ENCODE peak calls at places on chromosomes 1 and 21, in six cellular contexts. E is naive thymus-derived CD4-positive, alpha-beta T cell; V is stomach; N is GM23248; T is BJ; C is ovary. G is an unnamed sample.

GRCh38 chr1:174872615-174873058 is 127.1 kb upstream of the CACYBP start:
- DNase-seq in T (no peak), V (no peak), C (no peak), E (no peak), N (peak), G (no peak)

GRCh38 chr1:58971629-58972140 is 187.8 kb upstream of the JUN start:
- DNase-seq in C (no peak), E (no peak), N (peak), T (no peak), V (peak), G (peak)

GRCh38 chr1:92329356-92330129 is 30.7 kb downstream of the RPAP2 start:
- DNase-seq in V (no peak), C (no peak), E (no peak), N (peak), T (peak), G (no peak)

GRCh38 chr1:29057700-29058099 is 66.0 kb downstream of the TMEM200B start:
- DNase-seq in N (no peak), E (no peak), C (no peak), T (no peak), V (no peak), G (no peak)

GRCh38 chr1:185526318-185527307 is 207.6 kb upstream of the HMCN1 start:
- DNase-seq in C (no peak), N (no peak), T (no peak), E (no peak), V (no peak), G (no peak)

GRCh38 chr21:43295016-43295958 is 126.5 kb downstream of the CRYAA start:
- DNase-seq in T (no peak), N (no peak), E (no peak), V (no peak), C (no peak), G (no peak)

GRCh38 chr1:40270152-40270834 is 12.3 kb downstream of the ZMPSTE24 start:
- DNase-seq in C (no peak), V (no peak), T (no peak), E (no peak), N (peak), G (no peak)

GRCh38 chr1:87329756-87330200 is 1.1 kb downstream of the LMO4 start:
- DNase-seq in V (no peak), N (peak), E (peak), C (no peak), T (no peak), G (no peak)

GRCh38 chr1:42143875-42144274 is 9.3 kb upstream of the GUCA2B start:
- DNase-seq in C (no peak), E (no peak), V (no peak), T (no peak), N (no peak), G (no peak)

GRCh38 chr1:51736702-51737101 is 119.8 kb downstream of the OSBPL9 start:
- DNase-seq in N (peak), V (no peak), C (no peak), E (no peak), T (no peak), G (no peak)

GRCh38 chr1:59025898-59026426 is 242.1 kb upstream of the JUN start:
- DNase-seq in C (no peak), T (peak), N (peak), E (no peak), V (no peak), G (no peak)

G was measured in ureter.